ENCODE peak calls at places on chromosomes 5 and 9, in six cellular contexts. One of them, this sample, is unnamed.

GRCh38 chr5:160382361-160382760 is 11.9 kb upstream of the C1QTNF2 start:
- DNase-seq in M059J: no peak
- DNase-seq in HuH-7: no peak
- DNase-seq in HS-5: no peak
- DNase-seq in NCI-H2029 treated with DMSO at 0.1 percent for 48 hours: no peak
- DNase-seq in NCI-H1105: no peak
- DNase-seq in this sample: no peak

GRCh38 chr9:16202221-16202620 is 649.4 kb downstream of the CCDC171 start:
- DNase-seq in M059J: peak
- DNase-seq in HuH-7: no peak
- DNase-seq in HS-5: no peak
- DNase-seq in NCI-H2029 treated with DMSO at 0.1 percent for 48 hours: no peak
- DNase-seq in NCI-H1105: no peak
- DNase-seq in this sample: no peak

GRCh38 chr5:176654856-176655255 is 7.6 kb downstream of the TSPAN17 start:
- DNase-seq in M059J: no peak
- DNase-seq in HuH-7: no peak
- DNase-seq in HS-5: no peak
- DNase-seq in NCI-H2029 treated with DMSO at 0.1 percent for 48 hours: no peak
- DNase-seq in NCI-H1105: no peak
- DNase-seq in this sample: no peak

GRCh38 chr5:93577807-93578178 is 3.2 kb downstream of the NR2F1-AS1 start:
- DNase-seq in M059J: no peak
- DNase-seq in HuH-7: no peak
- DNase-seq in HS-5: no peak
- DNase-seq in NCI-H2029 treated with DMSO at 0.1 percent for 48 hours: no peak
- DNase-seq in NCI-H1105: no peak
- DNase-seq in this sample: no peak

GRCh38 chr9:7216004-7216821 is 458.4 kb downstream of the KDM4C start:
- DNase-seq in M059J: peak
- DNase-seq in HuH-7: no peak
- DNase-seq in HS-5: peak
- DNase-seq in NCI-H2029 treated with DMSO at 0.1 percent for 48 hours: no peak
- DNase-seq in NCI-H1105: no peak
- DNase-seq in this sample: no peak

GRCh38 chr9:99824378-99825157 is 2.9 kb downstream of the NR4A3 start:
- DNase-seq in M059J: peak
- DNase-seq in HuH-7: peak
- DNase-seq in HS-5: no peak
- DNase-seq in NCI-H2029 treated with DMSO at 0.1 percent for 48 hours: no peak
- DNase-seq in NCI-H1105: no peak
- DNase-seq in this sample: peak

GRCh38 chr9:29214702-29215248 is 1641.5 kb upstream of the C9orf72 start:
- DNase-seq in M059J: peak
- DNase-seq in HuH-7: no peak
- DNase-seq in HS-5: no peak
- DNase-seq in NCI-H2029 treated with DMSO at 0.1 percent for 48 hours: no peak
- DNase-seq in NCI-H1105: no peak
- DNase-seq in this sample: peak

GRCh38 chr9:117409321-117409720 is 5.5 kb downstream of the ASTN2 start:
- DNase-seq in M059J: no peak
- DNase-seq in HuH-7: no peak
- DNase-seq in HS-5: no peak
- DNase-seq in NCI-H2029 treated with DMSO at 0.1 percent for 48 hours: no peak
- DNase-seq in NCI-H1105: no peak
- DNase-seq in this sample: no peak

GRCh38 chr5:37553720-37554402 is 174.7 kb downstream of the WDR70 start:
- DNase-seq in M059J: peak
- DNase-seq in HuH-7: no peak
- DNase-seq in HS-5: no peak
- DNase-seq in NCI-H2029 treated with DMSO at 0.1 percent for 48 hours: no peak
- DNase-seq in NCI-H1105: no peak
- DNase-seq in this sample: no peak

GRCh38 chr9:96256800-96257199 is 45.2 kb downstream of the HSD17B3 start:
- DNase-seq in M059J: peak
- DNase-seq in HuH-7: no peak
- DNase-seq in HS-5: no peak
- DNase-seq in NCI-H2029 treated with DMSO at 0.1 percent for 48 hours: no peak
- DNase-seq in NCI-H1105: no peak
- DNase-seq in this sample: peak

GRCh38 chr9:7910426-7911015 is 110.9 kb upstream of the DMAC1 start:
- DNase-seq in M059J: no peak
- DNase-seq in HuH-7: no peak
- DNase-seq in HS-5: no peak
- DNase-seq in NCI-H2029 treated with DMSO at 0.1 percent for 48 hours: no peak
- DNase-seq in NCI-H1105: no peak
- DNase-seq in this sample: no peak

GRCh38 chr5:114308017-114308416 is 53.9 kb upstream of the KCNN2 start:
- DNase-seq in M059J: no peak
- DNase-seq in HuH-7: no peak
- DNase-seq in HS-5: no peak
- DNase-seq in NCI-H2029 treated with DMSO at 0.1 percent for 48 hours: no peak
- DNase-seq in NCI-H1105: no peak
- DNase-seq in this sample: peak

GRCh38 chr5:54520438-54520846 is 2.9 kb downstream of the SNX18 start:
- DNase-seq in M059J: peak
- DNase-seq in HuH-7: no peak
- DNase-seq in HS-5: no peak
- DNase-seq in NCI-H2029 treated with DMSO at 0.1 percent for 48 hours: no peak
- DNase-seq in NCI-H1105: no peak
- DNase-seq in this sample: no peak

GRCh38 chr5:131581710-131582109 is 53.3 kb downstream of the RAPGEF6 start:
- DNase-seq in M059J: no peak
- DNase-seq in HuH-7: no peak
- DNase-seq in HS-5: no peak
- DNase-seq in NCI-H2029 treated with DMSO at 0.1 percent for 48 hours: no peak
- DNase-seq in NCI-H1105: no peak
- DNase-seq in this sample: no peak

GRCh38 chr5:16147179-16147900 is 32.3 kb downstream of the MARCHF11 start:
- DNase-seq in M059J: no peak
- DNase-seq in HuH-7: no peak
- DNase-seq in HS-5: no peak
- DNase-seq in NCI-H2029 treated with DMSO at 0.1 percent for 48 hours: no peak
- DNase-seq in NCI-H1105: no peak
- DNase-seq in this sample: no peak

GRCh38 chr9:85115473-85115872 is 445.9 kb downstream of the NTRK2 start:
- DNase-seq in M059J: peak
- DNase-seq in HuH-7: no peak
- DNase-seq in HS-5: no peak
- DNase-seq in NCI-H2029 treated with DMSO at 0.1 percent for 48 hours: no peak
- DNase-seq in NCI-H1105: no peak
- DNase-seq in this sample: no peak

GRCh38 chr5:51380603-51381207 is 2.5 kb upstream of the ISL1 start:
- DNase-seq in M059J: peak
- DNase-seq in HuH-7: no peak
- DNase-seq in HS-5: no peak
- DNase-seq in NCI-H2029 treated with DMSO at 0.1 percent for 48 hours: no peak
- DNase-seq in NCI-H1105: peak
- DNase-seq in this sample: no peak

GRCh38 chr9:7097785-7098420 is 340.1 kb downstream of the KDM4C start:
- DNase-seq in M059J: peak
- DNase-seq in HuH-7: no peak
- DNase-seq in HS-5: no peak
- DNase-seq in NCI-H2029 treated with DMSO at 0.1 percent for 48 hours: no peak
- DNase-seq in NCI-H1105: no peak
- DNase-seq in this sample: no peak

GRCh38 chr9:79976501-79977444 is 405.0 kb downstream of the TLE4 start:
- DNase-seq in M059J: no peak
- DNase-seq in HuH-7: no peak
- DNase-seq in HS-5: no peak
- DNase-seq in NCI-H2029 treated with DMSO at 0.1 percent for 48 hours: peak
- DNase-seq in NCI-H1105: peak
- DNase-seq in this sample: no peak

GRCh38 chr9:127519301-127520166 is 68.2 kb downstream of the LRSAM1 start:
- DNase-seq in M059J: peak
- DNase-seq in HuH-7: no peak
- DNase-seq in HS-5: peak
- DNase-seq in NCI-H2029 treated with DMSO at 0.1 percent for 48 hours: no peak
- DNase-seq in NCI-H1105: no peak
- DNase-seq in this sample: peak

GRCh38 chr9:127362829-127363228 is 34.1 kb upstream of the SLC2A8 start:
- DNase-seq in M059J: no peak
- DNase-seq in HuH-7: no peak
- DNase-seq in HS-5: no peak
- DNase-seq in NCI-H2029 treated with DMSO at 0.1 percent for 48 hours: no peak
- DNase-seq in NCI-H1105: no peak
- DNase-seq in this sample: no peak

GRCh38 chr9:111036946-111037743 is 1.1 kb downstream of the LPAR1 start:
- DNase-seq in M059J: peak
- DNase-seq in HuH-7: peak
- DNase-seq in HS-5: no peak
- DNase-seq in NCI-H2029 treated with DMSO at 0.1 percent for 48 hours: no peak
- DNase-seq in NCI-H1105: no peak
- DNase-seq in this sample: no peak

GRCh38 chr5:124639095-124639665 is 107.3 kb downstream of the ZNF608 start:
- DNase-seq in M059J: no peak
- DNase-seq in HuH-7: no peak
- DNase-seq in HS-5: no peak
- DNase-seq in NCI-H2029 treated with DMSO at 0.1 percent for 48 hours: no peak
- DNase-seq in NCI-H1105: no peak
- DNase-seq in this sample: peak

GRCh38 chr5:131417240-131417869 is 153.5 kb downstream of the CDC42SE2 start:
- DNase-seq in M059J: peak
- DNase-seq in HuH-7: peak
- DNase-seq in HS-5: peak
- DNase-seq in NCI-H2029 treated with DMSO at 0.1 percent for 48 hours: peak
- DNase-seq in NCI-H1105: peak
- DNase-seq in this sample: peak

GRCh38 chr9:87547665-87548064 is 50.0 kb downstream of the DAPK1 start:
- DNase-seq in M059J: peak
- DNase-seq in HuH-7: no peak
- DNase-seq in HS-5: no peak
- DNase-seq in NCI-H2029 treated with DMSO at 0.1 percent for 48 hours: no peak
- DNase-seq in NCI-H1105: no peak
- DNase-seq in this sample: no peak

GRCh38 chr5:464446-464842 is 21.5 kb downstream of the EXOC3 start:
- DNase-seq in M059J: no peak
- DNase-seq in HuH-7: no peak
- DNase-seq in HS-5: no peak
- DNase-seq in NCI-H2029 treated with DMSO at 0.1 percent for 48 hours: no peak
- DNase-seq in NCI-H1105: no peak
- DNase-seq in this sample: no peak

GRCh38 chr5:87413116-87413645 is 451 bp upstream of the CCNH start:
- DNase-seq in M059J: no peak
- DNase-seq in HuH-7: no peak
- DNase-seq in HS-5: no peak
- DNase-seq in NCI-H2029 treated with DMSO at 0.1 percent for 48 hours: no peak
- DNase-seq in NCI-H1105: no peak
- DNase-seq in this sample: no peak

GRCh38 chr5:50751064-50751657 is 84.7 kb downstream of the PARP8 start:
- DNase-seq in M059J: peak
- DNase-seq in HuH-7: peak
- DNase-seq in HS-5: peak
- DNase-seq in NCI-H2029 treated with DMSO at 0.1 percent for 48 hours: peak
- DNase-seq in NCI-H1105: no peak
- DNase-seq in this sample: peak

GRCh38 chr5:68033029-68033428 is 182.5 kb upstream of the PIK3R1 start:
- DNase-seq in M059J: no peak
- DNase-seq in HuH-7: no peak
- DNase-seq in HS-5: no peak
- DNase-seq in NCI-H2029 treated with DMSO at 0.1 percent for 48 hours: no peak
- DNase-seq in NCI-H1105: no peak
- DNase-seq in this sample: no peak

GRCh38 chr5:180120221-180121101 is 48.9 kb upstream of the RNF130 start:
- DNase-seq in M059J: no peak
- DNase-seq in HuH-7: no peak
- DNase-seq in HS-5: no peak
- DNase-seq in NCI-H2029 treated with DMSO at 0.1 percent for 48 hours: no peak
- DNase-seq in NCI-H1105: no peak
- DNase-seq in this sample: no peak

GRCh38 chr9:69023650-69024049 is 9.7 kb upstream of the PRKACG start:
- DNase-seq in M059J: no peak
- DNase-seq in HuH-7: no peak
- DNase-seq in HS-5: no peak
- DNase-seq in NCI-H2029 treated with DMSO at 0.1 percent for 48 hours: peak
- DNase-seq in NCI-H1105: peak
- DNase-seq in this sample: peak

GRCh38 chr9:113515862-113516261 is 52.3 kb downstream of the RGS3 start:
- DNase-seq in M059J: no peak
- DNase-seq in HuH-7: no peak
- DNase-seq in HS-5: no peak
- DNase-seq in NCI-H2029 treated with DMSO at 0.1 percent for 48 hours: no peak
- DNase-seq in NCI-H1105: no peak
- DNase-seq in this sample: no peak

GRCh38 chr5:96026334-96027065 is 64.8 kb upstream of the ELL2 start:
- DNase-seq in M059J: peak
- DNase-seq in HuH-7: no peak
- DNase-seq in HS-5: peak
- DNase-seq in NCI-H2029 treated with DMSO at 0.1 percent for 48 hours: no peak
- DNase-seq in NCI-H1105: no peak
- DNase-seq in this sample: no peak

GRCh38 chr9:6833518-6834192 is 75.9 kb downstream of the KDM4C start:
- DNase-seq in M059J: peak
- DNase-seq in HuH-7: no peak
- DNase-seq in HS-5: peak
- DNase-seq in NCI-H2029 treated with DMSO at 0.1 percent for 48 hours: no peak
- DNase-seq in NCI-H1105: no peak
- DNase-seq in this sample: no peak

GRCh38 chr5:74851684-74852353 is 14.4 kb downstream of the FAM169A start:
- DNase-seq in M059J: peak
- DNase-seq in HuH-7: no peak
- DNase-seq in HS-5: peak
- DNase-seq in NCI-H2029 treated with DMSO at 0.1 percent for 48 hours: no peak
- DNase-seq in NCI-H1105: no peak
- DNase-seq in this sample: no peak

GRCh38 chr5:154384480-154385235 is 61.1 kb upstream of the SAP30L start:
- DNase-seq in M059J: no peak
- DNase-seq in HuH-7: no peak
- DNase-seq in HS-5: no peak
- DNase-seq in NCI-H2029 treated with DMSO at 0.1 percent for 48 hours: no peak
- DNase-seq in NCI-H1105: no peak
- DNase-seq in this sample: no peak

GRCh38 chr9:12702160-12702758 is 9.1 kb downstream of the TYRP1 start:
- DNase-seq in M059J: peak
- DNase-seq in HuH-7: no peak
- DNase-seq in HS-5: no peak
- DNase-seq in NCI-H2029 treated with DMSO at 0.1 percent for 48 hours: no peak
- DNase-seq in NCI-H1105: no peak
- DNase-seq in this sample: peak

This sample was measured in H7.